ENCODE peak calls at places on chromosome 17, in nine cellular contexts. V is tibial nerve, P is AG10803, I is neural progenitor cell, C is cardiac fibroblast, D is colonic mucosa, L is PC-3, G is mesothelial cell of epicardium, W is GM10248. Z is an unnamed sample.

GRCh38 chr17:2931426-2931825 is 132.0 kb downstream of the OR1D5 start:
- DNase-seq in V (no peak), P (no peak), L (no peak), G (no peak), C (no peak), I (peak; percentile 50), W (no peak), D (no peak), Z (no peak)

GRCh38 chr17:74875155-74875969 is 2.6 kb upstream of the FDXR start:
- DNase-seq in P (no peak), D (no peak), L (no peak), C (no peak), G (no peak), W (no peak), V (no peak), I (no peak), Z (no peak)

GRCh38 chr17:57284984-57285646 is 28.8 kb downstream of the MSI2 start:
- DNase-seq in W (peak; percentile 61), C (no peak), D (no peak), G (no peak), L (no peak), P (no peak), V (no peak), I (peak; percentile 46), Z (no peak)

GRCh38 chr17:77235370-77236080 is 94.8 kb downstream of the SEC14L1 start:
- DNase-seq in W (peak; percentile 51), I (no peak), P (peak; percentile 96), G (no peak), L (no peak), D (peak; percentile 42), V (no peak), C (peak; percentile 94), Z (no peak)

GRCh38 chr17:11996722-11997146 is 541 bp downstream of the ZNF18 start:
- DNase-seq in W (peak; percentile 42), P (peak; percentile 43), G (no peak), I (no peak), D (peak; percentile 66), L (peak; percentile 55), V (no peak), C (peak; percentile 36), Z (no peak)

GRCh38 chr17:42341568-42341967 is 46.7 kb downstream of the STAT3 start:
- DNase-seq in G (no peak), V (no peak), P (no peak), L (no peak), C (no peak), W (no peak), D (no peak), I (no peak), Z (no peak)

GRCh38 chr17:78853926-78854394 is 13.3 kb upstream of the USP36 start:
- DNase-seq in L (no peak), C (no peak), W (no peak), D (peak; percentile 83), V (no peak), I (no peak), G (no peak), P (no peak), Z (no peak)

GRCh38 chr17:60534010-60534555 is 8.0 kb upstream of the APPBP2 start:
- DNase-seq in W (no peak), G (no peak), P (no peak), V (no peak), C (no peak), L (no peak), D (no peak), I (no peak), Z (no peak)

GRCh38 chr17:20999044-20999573 is 43.7 kb downstream of the USP22 start:
- DNase-seq in I (no peak), P (peak; percentile 16), V (no peak), L (no peak), C (peak; percentile 38), W (no peak), D (no peak), G (no peak), Z (no peak)

GRCh38 chr17:35088647-35088910 is 25.1 kb upstream of the RFFL start:
- DNase-seq in W (no peak), V (no peak), G (no peak), I (peak; percentile 41), P (no peak), C (no peak), D (peak; percentile 60), L (no peak), Z (no peak)
- TF ChIP-seq CTCF in W (peak; percentile 15), V (no peak), G (no peak), I (no peak), P (no peak), C (no peak), D (no peak), L (peak; percentile 14), Z (no peak)

GRCh38 chr17:17702821-17703607 is 21.8 kb downstream of the RAI1 start:
- DNase-seq in P (no peak), L (no peak), V (no peak), G (no peak), I (no peak), D (no peak), C (peak; percentile 60), W (no peak), Z (no peak)
- TF ChIP-seq CTCF in P (no peak), L (no peak), V (no peak), G (no peak), I (peak; percentile 7), D (no peak), C (peak; percentile 6), W (no peak), Z (no peak)

GRCh38 chr17:1899403-1900000 is 69.7 kb downstream of the RPA1 start:
- DNase-seq in D (no peak), C (no peak), L (peak; percentile 10), G (no peak), V (no peak), P (no peak), W (no peak), I (no peak), Z (no peak)
- TF ChIP-seq CTCF in D (no peak), C (no peak), L (peak; percentile 25), G (no peak), V (no peak), P (peak; percentile 32), W (no peak), I (no peak), Z (peak; percentile 73)

GRCh38 chr17:19785854-19786253 is 37.8 kb upstream of the ALDH3A1 start:
- DNase-seq in G (no peak), P (no peak), D (no peak), V (no peak), I (no peak), C (no peak), L (peak; percentile 28), W (no peak), Z (no peak)
- TF ChIP-seq CTCF in G (no peak), P (no peak), D (no peak), V (no peak), I (peak; percentile 23), C (no peak), L (peak; percentile 64), W (no peak), Z (no peak)